ENCODE peak calls at places on chromosome 4, in four cellular contexts. R is activated naive CD8-positive, alpha-beta T cell treated with anti-CD3 and anti-CD28 coated beads, Interleukin-2, amount 50 U/mL, for 24 hours; M is HS-5; B is neural crest cell. Z is an unnamed sample.

GRCh38 chr4:187077749-187078148 is 354.1 kb upstream of the FAT1 start:
- DNase-seq in R (no peak), M (no peak), B (no peak), Z (no peak)

GRCh38 chr4:124710253-124710849 is 2.2 kb downstream of the ANKRD50 start:
- DNase-seq in R (no peak), M (no peak), B (no peak), Z (no peak)

GRCh38 chr4:85084371-85085170 is 118.1 kb upstream of the WDFY3 start:
- DNase-seq in R (peak; percentile 2), M (peak; percentile 26), B (peak; percentile 47), Z (no peak)

GRCh38 chr4:7871356-7871755 is 68.3 kb downstream of the AFAP1 start:
- DNase-seq in R (no peak), M (no peak), B (no peak), Z (no peak)

GRCh38 chr4:25860586-25861421 is 2.0 kb downstream of the SEL1L3 start:
- DNase-seq in R (peak; percentile 28), M (peak; percentile 8), B (no peak), Z (peak; percentile 65)

GRCh38 chr4:150533673-150534072 is 48.3 kb upstream of the MAB21L2 start:
- DNase-seq in R (no peak), M (no peak), B (no peak), Z (no peak)

GRCh38 chr4:28558871-28559270 is 1698.2 kb downstream of the STIM2 start:
- DNase-seq in R (no peak), M (no peak), B (no peak), Z (no peak)

GRCh38 chr4:145881991-145882390 is 56.6 kb downstream of the ZNF827 start:
- DNase-seq in R (no peak), M (no peak), B (no peak), Z (peak; percentile 85)

GRCh38 chr4:36411338-36411737 is 129.9 kb downstream of the DTHD1 start:
- DNase-seq in R (no peak), M (no peak), B (no peak), Z (no peak)

GRCh38 chr4:76023381-76023780 is at the start of gene CXCL10:
- DNase-seq in R (no peak), M (no peak), B (no peak), Z (no peak)

GRCh38 chr4:101171747-101172146 is 175.6 kb downstream of the PPP3CA start:
- DNase-seq in R (no peak), M (no peak), B (no peak), Z (no peak)

GRCh38 chr4:109383823-109384222 is 49.8 kb upstream of the SEC24B start:
- DNase-seq in R (no peak), M (no peak), B (no peak), Z (no peak)

GRCh38 chr4:183299464-183299863 is 20.6 kb downstream of the CLDN22 start:
- DNase-seq in R (no peak), M (no peak), B (no peak), Z (no peak)

GRCh38 chr4:185112104-185112503 is 31.0 kb upstream of the SLC25A4 start:
- DNase-seq in R (no peak), M (peak; percentile 79), B (no peak), Z (no peak)

GRCh38 chr4:34422472-34422871 is 1821.8 kb downstream of the ARAP2 start:
- DNase-seq in R (no peak), M (no peak), B (no peak), Z (no peak)

GRCh38 chr4:153488719-153489384 is 22.7 kb downstream of the TMEM131L start:
- DNase-seq in R (peak; percentile 46), M (no peak), B (no peak), Z (no peak)

GRCh38 chr4:38837849-38838248 is 18.8 kb downstream of the TLR6 start:
- DNase-seq in R (no peak), M (peak; percentile 13), B (no peak), Z (no peak)

GRCh38 chr4:6986067-6986780 is 56.9 kb upstream of the TADA2B start:
- DNase-seq in R (no peak), M (peak; percentile 14), B (no peak), Z (no peak)

GRCh38 chr4:10267066-10267465 is 150.5 kb upstream of the WDR1 start:
- DNase-seq in R (no peak), M (no peak), B (no peak), Z (no peak)

GRCh38 chr4:137946423-137946822 is 295.7 kb downstream of the SLC7A11 start:
- DNase-seq in R (no peak), M (no peak), B (no peak), Z (no peak)

GRCh38 chr4:7693237-7693608 is 246.4 kb downstream of the AFAP1 start:
- DNase-seq in R (no peak), M (no peak), B (no peak), Z (no peak)

GRCh38 chr4:182770259-182770968 is 146.8 kb downstream of the DCTD start:
- DNase-seq in R (no peak), M (no peak), B (no peak), Z (no peak)

GRCh38 chr4:158722917-158723793 is at the start of gene PPID:
- DNase-seq in R (peak; percentile 90), M (peak; percentile 34), B (peak; percentile 72), Z (peak; percentile 90)

GRCh38 chr4:24771241-24771640 is 24.1 kb upstream of the SOD3 start:
- DNase-seq in R (no peak), M (no peak), B (no peak), Z (no peak)

GRCh38 chr4:66640216-66640615 is 905.1 kb downstream of the CENPC start:
- DNase-seq in R (no peak), M (no peak), B (no peak), Z (no peak)

GRCh38 chr4:72846280-72847111 is 223.0 kb downstream of the COX18 start:
- DNase-seq in R (no peak), M (no peak), B (peak; percentile 2), Z (no peak)

GRCh38 chr4:21512351-21512750 is 436.2 kb downstream of the KCNIP4 start:
- DNase-seq in R (no peak), M (peak; percentile 11), B (peak; percentile 3), Z (no peak)

GRCh38 chr4:70945452-70946055 is 43.4 kb downstream of the MOB1B start:
- DNase-seq in R (no peak), M (no peak), B (no peak), Z (no peak)

GRCh38 chr4:113683143-113683542 is 78.4 kb downstream of the CAMK2D start:
- DNase-seq in R (peak; percentile 68), M (no peak), B (no peak), Z (peak; percentile 48)

GRCh38 chr4:153045111-153045982 is 109.2 kb downstream of the FHDC1 start:
- DNase-seq in R (no peak), M (no peak), B (no peak), Z (no peak)

GRCh38 chr4:94419956-94420355 is 31.8 kb upstream of the PDLIM5 start:
- DNase-seq in R (no peak), M (no peak), B (no peak), Z (no peak)